ENCODE peak calls at places on chromosomes 11 and 22, in six cellular contexts. S, M, A, K, O and I are unnamed samples. For H3K9me3, the result is how much of the 10 kb centered on the place peaks cover.

GRCh38 chr11:88280673-88281316 is 56.7 kb downstream of the CTSC start:
- DNase-seq in S (no peak), M (no peak), A (no peak), K (no peak), O (no peak), I (no peak)

GRCh38 chr11:116335891-116336290 is 436.9 kb downstream of the BUD13 start:
- DNase-seq in S (no peak), M (no peak), A (no peak), K (no peak), O (no peak), I (no peak)

GRCh38 chr11:105719073-105719846 is 109.4 kb downstream of the GRIA4 start:
- DNase-seq in S (no peak), M (no peak), A (no peak), K (no peak), O (no peak), I (no peak)

GRCh38 chr11:69372589-69373250 is 78.8 kb downstream of the MYEOV start:
- DNase-seq in S (no peak), M (no peak), A (no peak), K (peak), O (no peak), I (no peak)

GRCh38 chr11:89293966-89294679 is 116.4 kb downstream of the TYR start:
- DNase-seq in S (no peak), M (peak), A (peak), K (peak), O (peak), I (no peak)

GRCh38 chr11:67287355-67288197 is 1.5 kb upstream of the ANKRD13D start:
- DNase-seq in S (no peak), M (no peak), A (no peak), K (peak), O (no peak), I (no peak)

GRCh38 chr11:27254744-27255446 is 108.1 kb downstream of the CCDC34 start:
- DNase-seq in S (no peak), M (no peak), A (no peak), K (no peak), O (no peak), I (no peak)

GRCh38 chr11:65391007-65391406 is 4.6 kb downstream of the FRMD8 start:
- DNase-seq in S (no peak), M (no peak), A (no peak), K (peak), O (no peak), I (no peak)

GRCh38 chr22:32177221-32177765 is 18.2 kb upstream of the C22orf42 start:
- DNase-seq in S (no peak), M (no peak), A (no peak), K (no peak), O (no peak), I (no peak)

GRCh38 chr22:24099661-24100060 is 81.6 kb upstream of the SUSD2 start:
- DNase-seq in S (no peak), M (peak), A (no peak), K (no peak), O (peak), I (no peak)

GRCh38 chr11:36361901-36362391 is 65.9 kb downstream of the PRR5L start:
- DNase-seq in S (no peak), M (peak), A (no peak), K (no peak), O (no peak), I (no peak)

GRCh38 chr11:89016214-89016613 is 49.6 kb downstream of the GRM5 start:
- DNase-seq in S (no peak), M (no peak), A (no peak), K (no peak), O (no peak), I (no peak)

GRCh38 chr22:47406180-47406723 is 643.8 kb downstream of the TBC1D22A start:
- DNase-seq in S (no peak), M (no peak), A (no peak), K (no peak), O (no peak), I (no peak)

GRCh38 chr11:4370166-4370565 is 2.0 kb upstream of the OR52B4 start:
- DNase-seq in S (no peak), M (no peak), A (no peak), K (no peak), O (no peak), I (no peak)

GRCh38 chr11:118609380-118610219 is 2.2 kb downstream of the PHLDB1 start:
- DNase-seq in S (no peak), M (peak), A (no peak), K (no peak), O (no peak), I (no peak)

GRCh38 chr11:66749091-66749490 is 20.1 kb upstream of the SPTBN2 start:
- DNase-seq in S (peak), M (no peak), A (no peak), K (no peak), O (no peak), I (no peak)

GRCh38 chr11:102111011-102111786 is 952 bp downstream of the YAP1 start:
- DNase-seq in S (peak), M (peak), A (peak), K (peak), O (peak), I (no peak)

GRCh38 chr11:64924910-64925284 is 408 bp downstream of the PPP2R5B start:
- DNase-seq in S (no peak), M (peak), A (no peak), K (no peak), O (no peak), I (no peak)

GRCh38 chr11:127003260-127003981 is 2.9 kb upstream of the KIRREL3 start:
- DNase-seq in S (no peak), M (no peak), A (peak), K (no peak), O (no peak), I (no peak)

GRCh38 chr11:16526947-16527346 is 170.6 kb upstream of the SOX6 start:
- DNase-seq in S (no peak), M (no peak), A (no peak), K (no peak), O (no peak), I (no peak)

GRCh38 chr11:16527525-16528246 is 171.3 kb upstream of the SOX6 start:
- DNase-seq in S (no peak), M (no peak), A (no peak), K (no peak), O (no peak), I (no peak)

GRCh38 chr11:16528639-16529038 is 172.3 kb upstream of the SOX6 start:
- DNase-seq in S (no peak), M (no peak), A (no peak), K (no peak), O (no peak), I (no peak)
- H3K9me3 ChIP-seq in S (under half), M (under half), A (under half), K (under half), O (under half), I (under half)

GRCh38 chr22:49301398-49302149 is 526.1 kb downstream of the BRD1 start:
- DNase-seq in S (peak), M (peak), A (no peak), K (no peak), O (peak), I (no peak)
- H3K9me3 ChIP-seq in S (under half), M (under half), A (under half), K (under half), O (under half), I (under half)

GRCh38 chr11:33894402-33894754 is 2.5 kb upstream of the LMO2 start:
- DNase-seq in S (no peak), M (no peak), A (no peak), K (no peak), O (no peak), I (no peak)

GRCh38 chr11:33892906-33893594 is 1.2 kb upstream of the LMO2 start:
- DNase-seq in S (no peak), M (no peak), A (no peak), K (no peak), O (no peak), I (no peak)

GRCh38 chr11:33895752-33896137 is 3.9 kb upstream of the LMO2 start:
- DNase-seq in S (peak), M (no peak), A (no peak), K (no peak), O (no peak), I (no peak)

GRCh38 chr11:33891714-33892327 is at the start of gene LMO2:
- DNase-seq in S (no peak), M (no peak), A (no peak), K (no peak), O (no peak), I (no peak)

DNA sequence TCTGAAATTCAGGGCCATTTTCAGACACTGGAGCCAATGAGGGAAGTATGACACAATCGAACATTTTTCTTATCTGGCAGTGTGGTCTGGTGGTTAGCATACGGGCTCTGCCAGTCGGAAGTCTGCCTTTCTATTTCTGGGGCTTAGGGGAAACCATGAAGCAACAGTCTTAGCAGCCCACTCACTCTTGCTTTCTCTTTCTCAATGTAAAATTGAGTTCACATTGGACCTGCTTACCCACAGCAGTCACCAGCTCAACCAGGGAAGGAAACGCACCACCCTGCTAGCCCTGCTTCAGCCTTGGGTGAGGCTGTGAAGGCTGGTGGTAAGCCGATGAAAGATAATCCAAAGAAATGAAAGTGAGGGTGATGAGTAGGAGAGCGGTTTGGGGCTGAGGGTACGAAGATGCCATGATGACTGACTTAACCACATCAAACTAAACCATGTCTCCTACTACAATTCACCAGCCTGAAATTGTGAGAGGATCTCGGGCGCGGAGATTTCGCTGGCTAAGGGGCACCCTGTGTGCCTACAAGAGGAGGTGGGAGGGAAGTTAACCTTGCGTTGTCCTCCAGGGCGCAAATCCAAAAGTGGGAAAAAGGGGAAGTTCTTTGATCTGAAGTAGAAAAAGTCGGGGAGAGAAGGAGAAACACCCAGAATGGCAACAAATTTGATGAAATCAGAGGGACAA is 2.0 kb upstream of the LMO2 start:
- DNase-seq in S (no peak), M (no peak), A (no peak), K (no peak), O (no peak), I (no peak)
- H3K9me3 ChIP-seq in S (under half), M (under half), A (under half), K (under half), O (under half), I (under half)

DNA sequence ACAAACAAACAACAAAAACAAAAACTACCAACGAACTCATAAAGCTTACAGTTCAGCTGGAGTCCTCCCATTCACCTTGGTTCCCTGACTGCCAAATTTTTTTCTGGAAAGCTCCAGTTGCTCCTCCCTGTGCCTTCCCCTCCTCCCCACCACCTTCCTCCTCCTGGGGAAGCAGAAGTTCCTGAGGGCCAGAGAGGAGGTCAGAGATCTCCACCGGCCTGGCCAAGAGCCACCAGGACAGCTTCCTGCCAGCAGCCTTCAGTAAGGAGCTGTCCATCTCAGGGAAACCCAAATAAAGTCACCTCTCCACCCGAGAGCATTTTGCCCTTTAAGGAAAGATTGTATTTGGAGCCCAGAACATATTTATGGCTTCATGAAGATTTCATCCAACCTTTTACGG is 20.0 kb downstream of the APLNR start:
- DNase-seq in S (no peak), M (no peak), A (no peak), K (peak), O (no peak), I (no peak)
- H3K9me3 ChIP-seq in S (under half), M (under half), A (under half), K (under half), O (under half), I (under half)

GRCh38 chr11:97754976-97755375 is 1265.8 kb upstream of the CNTN5 start:
- DNase-seq in S (no peak), M (no peak), A (peak), K (no peak), O (no peak), I (no peak)
- H3K9me3 ChIP-seq in S (under half), M (under half), A (under half), K (under half), O (under half), I (under half)

GRCh38 chr11:108206171-108206570 is 16.3 kb downstream of the NPAT start:
- DNase-seq in S (no peak), M (no peak), A (no peak), K (no peak), O (no peak), I (no peak)

GRCh38 chr11:108204376-108204775 is 18.1 kb downstream of the NPAT start:
- DNase-seq in S (no peak), M (no peak), A (no peak), K (no peak), O (no peak), I (no peak)

GRCh38 chr11:108203075-108203474 is 19.4 kb downstream of the NPAT start:
- DNase-seq in S (no peak), M (no peak), A (no peak), K (no peak), O (no peak), I (no peak)

GRCh38 chr11:108206969-108207682 is 15.3 kb downstream of the NPAT start:
- DNase-seq in S (no peak), M (no peak), A (no peak), K (no peak), O (no peak), I (no peak)

DNA sequence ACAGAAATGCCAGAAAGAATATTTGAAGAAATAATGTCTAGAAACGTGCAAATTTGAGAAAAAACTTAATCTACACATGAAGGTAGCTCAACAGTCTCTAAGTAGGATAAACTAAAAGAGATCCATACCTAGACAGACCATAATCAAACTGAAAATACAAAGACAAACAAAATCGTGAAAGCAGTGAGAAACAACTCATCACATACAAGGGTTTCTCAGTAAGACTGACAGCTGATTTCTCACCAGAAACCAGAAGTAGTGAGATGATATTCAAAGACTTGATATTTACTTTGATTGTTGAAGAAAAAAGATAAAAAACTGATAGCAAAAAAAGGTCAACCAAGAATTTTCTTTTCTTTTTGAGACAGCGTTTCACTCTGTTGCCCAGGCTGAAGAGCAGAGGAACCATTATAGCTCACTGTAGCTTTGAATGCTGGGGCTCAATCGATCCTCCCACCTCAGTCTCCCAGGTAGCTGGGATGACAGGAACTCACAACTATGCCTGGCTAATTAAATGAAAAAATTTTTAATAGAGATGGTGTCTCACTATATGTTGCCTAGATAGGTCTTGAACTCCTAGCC is 17.4 kb downstream of the NPAT start:
- DNase-seq in S (no peak), M (no peak), A (no peak), K (no peak), O (no peak), I (no peak)
- H3K9me3 ChIP-seq in S (under half), M (under half), A (under half), K (under half), O (under half), I (under half)

DNA sequence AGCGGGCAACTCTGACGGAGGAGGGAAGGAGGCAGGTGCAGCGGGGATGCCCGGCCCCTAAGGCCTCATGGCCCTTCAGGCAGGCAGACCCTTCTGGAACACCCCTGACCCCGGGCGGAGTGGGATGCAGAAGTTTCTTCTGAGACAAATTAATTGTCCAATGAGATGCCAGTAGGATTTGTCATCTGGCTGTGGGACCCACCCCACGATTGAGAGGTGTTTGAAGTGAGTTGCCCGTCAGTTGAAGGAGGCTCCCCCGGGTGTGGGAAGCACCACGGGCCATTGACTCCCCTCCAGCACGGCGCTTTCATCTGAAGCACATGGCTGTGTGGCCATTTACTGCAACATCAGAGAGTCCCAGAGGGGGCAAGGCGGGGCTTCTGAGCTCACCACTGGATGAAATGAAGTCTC is 527.8 kb downstream of the BRD1 start:
- DNase-seq in S (no peak), M (peak), A (no peak), K (no peak), O (peak), I (no peak)
- H3K9me3 ChIP-seq in S (under half), M (under half), A (under half), K (under half), O (under half), I (under half)

GRCh38 chr22:48675828-48676145 is 1151.9 kb downstream of the BRD1 start:
- DNase-seq in S (no peak), M (no peak), A (no peak), K (no peak), O (no peak), I (no peak)
- H3K9me3 ChIP-seq in S (under half), M (under half), A (under half), K (under half), O (under half), I (under half)